ENCODE peak calls at places on chromosome 18, in four cellular contexts. I is H1, L is ovary, D is GM12891. G is an unnamed sample.
A peak's percentile ranks its signal among the peaks of the same experiment; 100 is the strongest.

GRCh38 chr18:62982600-62983251 is 267.4 kb downstream of the PHLPP1 start:
- DNase-seq in I (peak; percentile 74), L (peak; percentile 66), D (peak; percentile 63), G (no peak)

GRCh38 chr18:22346968-22347611 is 70.6 kb downstream of the CTAGE1 start:
- DNase-seq in I (peak; percentile 64), L (peak; percentile 86), D (no peak), G (no peak)

GRCh38 chr18:32303400-32303799 is 113.6 kb downstream of the MEP1B start:
- DNase-seq in I (no peak), L (no peak), D (no peak), G (no peak)

GRCh38 chr18:39966275-39966674 is 1988.8 kb upstream of the PIK3C3 start:
- DNase-seq in I (peak; percentile 54), L (no peak), D (no peak), G (no peak)

GRCh38 chr18:24868760-24869237 is 408.4 kb downstream of the HRH4 start:
- DNase-seq in I (no peak), L (no peak), D (no peak), G (no peak)

GRCh38 chr18:379665-380356 is 112.0 kb upstream of the THOC1 start:
- DNase-seq in I (no peak), L (no peak), D (no peak), G (no peak)

GRCh38 chr18:54251606-54252400 is 17.5 kb upstream of the POLI start:
- DNase-seq in I (no peak), L (no peak), D (no peak), G (no peak)

GRCh38 chr18:44537521-44537920 is 143.2 kb upstream of the SETBP1 start:
- DNase-seq in I (no peak), L (no peak), D (no peak), G (no peak)

GRCh38 chr18:8293184-8293583 is 316.1 kb upstream of the RAB12 start:
- DNase-seq in I (no peak), L (no peak), D (no peak), G (no peak)

GRCh38 chr18:79519751-79520472 is 124.2 kb downstream of the NFATC1 start:
- DNase-seq in I (no peak), L (no peak), D (no peak), G (no peak)

GRCh38 chr18:76496200-76496890 is 1.3 kb upstream of the ZNF516 start:
- DNase-seq in I (peak; percentile 80), L (peak; percentile 88), D (no peak), G (no peak)

GRCh38 chr18:76988015-76988826 is 144.4 kb downstream of the MBP start:
- DNase-seq in I (peak; percentile 42), L (peak; percentile 29), D (no peak), G (no peak)

GRCh38 chr18:74310411-74310810 is 5.2 kb upstream of the C18orf63 start:
- DNase-seq in I (no peak), L (no peak), D (no peak), G (no peak)

GRCh38 chr18:75915941-75916640 is 488.6 kb upstream of the SMIM21 start:
- DNase-seq in I (peak; percentile 94), L (peak; percentile 87), D (peak; percentile 25), G (no peak)

GRCh38 chr18:13390711-13391110 is 172.2 kb downstream of the LDLRAD4 start:
- DNase-seq in I (no peak), L (no peak), D (no peak), G (no peak)

GRCh38 chr18:50724631-50725235 is 95.1 kb downstream of the MRO start:
- DNase-seq in I (no peak), L (peak; percentile 55), D (no peak), G (no peak)

GRCh38 chr18:25798026-25798537 is 292.3 kb downstream of the SS18 start:
- DNase-seq in I (no peak), L (no peak), D (no peak), G (no peak)

GRCh38 chr18:49137585-49137984 is 186.8 kb upstream of the SMAD7 start:
- DNase-seq in I (no peak), L (no peak), D (no peak), G (no peak)

GRCh38 chr18:56637897-56638231 is 528 bp downstream of the TXNL1 start:
- DNase-seq in I (no peak), L (no peak), D (no peak), G (no peak)

GRCh38 chr18:292271-292670 is 24.4 kb upstream of the THOC1 start:
- DNase-seq in I (no peak), L (no peak), D (no peak), G (no peak)

GRCh38 chr18:73842795-73843394 is 304.7 kb downstream of the FBXO15 start:
- DNase-seq in I (peak; percentile 70), L (no peak), D (peak; percentile 29), G (no peak)

GRCh38 chr18:51107082-51107481 is 77.1 kb downstream of the SMAD4 start:
- DNase-seq in I (no peak), L (no peak), D (no peak), G (no peak)

GRCh38 chr18:55265916-55266488 is 306.7 kb upstream of the CCDC68 start:
- DNase-seq in I (no peak), L (no peak), D (no peak), G (no peak)
- TF ChIP-seq POLR2A in I (no peak), L (no peak), D (no peak), G (no peak)

GRCh38 chr18:3706279-3707097 is 256.5 kb downstream of the TGIF1 start:
- DNase-seq in I (no peak), L (no peak), D (no peak), G (no peak)
- TF ChIP-seq POLR2A in I (no peak), L (no peak), D (no peak), G (no peak)

DNA sequence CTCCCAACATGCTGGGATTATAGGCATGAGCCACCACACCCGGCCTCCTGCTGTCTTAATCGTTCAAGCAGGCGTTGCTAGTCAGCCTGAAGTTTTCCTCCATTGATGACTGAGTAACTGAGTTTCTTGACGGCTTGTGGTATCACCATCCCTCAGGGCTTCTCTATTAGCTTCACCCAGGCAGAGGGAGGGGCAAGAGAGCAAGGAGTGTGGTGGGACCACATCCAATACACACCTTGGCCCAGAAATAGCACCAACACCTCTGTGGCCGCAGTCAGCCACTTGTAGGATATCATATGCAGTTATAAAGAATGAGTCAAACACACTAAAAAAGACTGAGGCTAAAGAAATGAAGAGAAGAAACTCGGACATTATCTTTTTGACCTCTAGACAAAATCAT is 1009.4 kb upstream of the CELF4 start:
- DNase-seq in I (no peak), L (no peak), D (no peak), G (no peak)
- TF ChIP-seq POLR2A in I (no peak), L (no peak), D (no peak), G (no peak)

GRCh38 chr18:47858607-47859006 is 71.9 kb downstream of the SMAD2 start:
- DNase-seq in I (no peak), L (no peak), D (no peak), G (no peak)
- TF ChIP-seq POLR2A in I (no peak), L (no peak), D (no peak), G (no peak)

GRCh38 chr18:9704233-9705118 is 3.6 kb upstream of the RAB31 start:
- DNase-seq in I (no peak), L (no peak), D (no peak), G (no peak)

GRCh38 chr18:9700261-9700796 is 7.8 kb upstream of the RAB31 start:
- DNase-seq in I (no peak), L (no peak), D (no peak), G (no peak)

GRCh38 chr18:9698497-9698896 is 9.6 kb upstream of the RAB31 start:
- DNase-seq in I (no peak), L (no peak), D (no peak), G (no peak)

GRCh38 chr18:9705183-9705864 is 2.8 kb upstream of the RAB31 start:
- DNase-seq in I (no peak), L (no peak), D (no peak), G (peak; percentile 52)

GRCh38 chr18:9701604-9702324 is 6.3 kb upstream of the RAB31 start:
- DNase-seq in I (no peak), L (no peak), D (no peak), G (no peak)
- TF ChIP-seq POLR2A in I (no peak), L (no peak), D (no peak), G (no peak)

GRCh38 chr18:6764382-6764781 is 34.9 kb downstream of the ARHGAP28 start:
- DNase-seq in I (no peak), L (no peak), D (no peak), G (no peak)
- TF ChIP-seq POLR2A in I (no peak), L (no peak), D (no peak), G (no peak)

GRCh38 chr18:59139615-59140286 is at the start of gene SEC11C:
- DNase-seq in I (peak; percentile 94), L (peak; percentile 98), D (peak; percentile 80), G (peak; percentile 66)
- TF ChIP-seq POLR2A in I (no peak), L (peak; percentile 21), D (peak; percentile 64), G (peak; percentile 51)

G was measured in H54.